ENCODE peak calls at places on chromosomes 16 and 17, in six cellular contexts. Z is PC-9, K is amniotic stem cell, W is NCI-H345, M is heart right ventricle, N is substantia nigra. L is an unnamed sample.

GRCh38 chr17:39927928-39928867 is 666 bp downstream of the LRRC3C start:
- DNase-seq in Z (peak; percentile 15), K (no peak), W (no peak), M (peak; percentile 62), N (peak; percentile 52), L (no peak)

GRCh38 chr16:17354121-17354750 is 116.5 kb downstream of the XYLT1 start:
- DNase-seq in Z (no peak), K (no peak), W (no peak), M (no peak), N (no peak), L (no peak)

GRCh38 chr17:3802461-3803307 is 1.7 kb upstream of the ITGAE start:
- DNase-seq in Z (no peak), K (peak; percentile 51), W (no peak), M (no peak), N (no peak), L (no peak)

GRCh38 chr17:47899643-47900042 is 3.6 kb downstream of the SP2 start:
- DNase-seq in Z (no peak), K (no peak), W (no peak), M (no peak), N (no peak), L (no peak)

GRCh38 chr17:55458977-55459376 is 37.3 kb upstream of the MMD start:
- DNase-seq in Z (no peak), K (no peak), W (no peak), M (no peak), N (no peak), L (no peak)

GRCh38 chr17:1905190-1905919 is 75.5 kb downstream of the RPA1 start:
- DNase-seq in Z (no peak), K (no peak), W (peak; percentile 73), M (no peak), N (no peak), L (peak; percentile 19)

GRCh38 chr16:82888616-82889015 is 261.8 kb downstream of the CDH13 start:
- DNase-seq in Z (no peak), K (peak; percentile 16), W (no peak), M (no peak), N (no peak), L (no peak)

GRCh38 chr17:83135692-83136091 is 56.3 kb downstream of the METRNL start:
- DNase-seq in Z (no peak), K (no peak), W (no peak), M (no peak), N (no peak), L (no peak)

L was measured in caudate nucleus.